ENCODE peak calls at places on chromosomes 11 and 22, in seven cellular contexts. J is OCI-LY7; D is WERI-Rb-1; R is activated naive CD4-positive, alpha-beta T cell treated with anti-CD3 and anti-CD28 coated beads, Interleukin-2, amount 10 ng/mL, durations not matched to agents 7 days and 5 days; Y is nephron progenitor cell; X is right cardiac atrium; S is stomach. B is an unnamed sample.

GRCh38 chr11:134488913-134489312 is 76.9 kb upstream of the B3GAT1 start:
- DNase-seq in S (no peak), R (no peak), D (no peak), X (no peak), Y (no peak), J (no peak), B (no peak)

GRCh38 chr22:47596176-47596690 is 833.8 kb downstream of the TBC1D22A start:
- DNase-seq in R (no peak), J (no peak), Y (no peak), S (no peak), X (no peak), D (no peak), B (no peak)

GRCh38 chr22:48089601-48090331 is 1327.3 kb downstream of the TBC1D22A start:
- DNase-seq in R (peak; percentile 12), Y (peak; percentile 42), X (peak; percentile 76), J (no peak), S (no peak), D (no peak), B (no peak)

GRCh38 chr11:36098046-36098445 is 154.2 kb downstream of the LDLRAD3 start:
- DNase-seq in R (no peak), S (no peak), D (no peak), J (no peak), X (peak; percentile 82), Y (no peak), B (no peak)

GRCh38 chr11:46631676-46632075 is 14.3 kb downstream of the ATG13 start:
- DNase-seq in R (no peak), S (no peak), J (no peak), X (no peak), D (no peak), Y (no peak), B (no peak)

GRCh38 chr22:48658871-48659270 is 1168.8 kb downstream of the BRD1 start:
- DNase-seq in R (no peak), J (no peak), Y (no peak), X (no peak), D (no peak), S (no peak), B (no peak)

GRCh38 chr11:106765849-106766248 is 252.4 kb downstream of the GUCY1A2 start:
- DNase-seq in Y (no peak), R (no peak), D (no peak), S (no peak), X (no peak), J (no peak), B (no peak)

GRCh38 chr11:121207485-121208115 is 85.0 kb upstream of the SC5D start:
- DNase-seq in R (no peak), S (no peak), X (no peak), J (no peak), Y (no peak), D (no peak), B (no peak)

GRCh38 chr22:40580631-40581030 is 55.9 kb downstream of the MRTFA start:
- DNase-seq in R (no peak), Y (no peak), D (no peak), X (no peak), S (no peak), J (no peak), B (no peak)

B was measured in NCI-H1436.